ENCODE peak calls at places on chromosome 10, in four cellular contexts. X is activated CD4-positive, alpha-beta T cell treated with anti-CD3 and anti-CD28 coated beads, Interleukin-2, amount 50 U/mL, for 1 hour; G is cardiac fibroblast; L is NCI-H1417. V is an unnamed sample.

GRCh38 chr10:62972103-62972502 is 155.9 kb upstream of the EGR2 start:
- DNase-seq in X (no peak), G (peak), L (no peak), V (no peak)

GRCh38 chr10:110275140-110275729 is 29.5 kb downstream of the SMNDC1 start:
- DNase-seq in X (no peak), G (no peak), L (no peak), V (no peak)

GRCh38 chr10:74799840-74800239 is 26.6 kb upstream of the KAT6B start:
- DNase-seq in X (no peak), G (peak), L (no peak), V (peak)

GRCh38 chr10:71840936-71841335 is 10.1 kb downstream of the PSAP start:
- DNase-seq in X (no peak), G (no peak), L (no peak), V (no peak)

GRCh38 chr10:12729885-12730284 is 271.6 kb downstream of the CCDC3 start:
- DNase-seq in X (no peak), G (no peak), L (no peak), V (peak)

GRCh38 chr10:5550621-5551530 is 26.1 kb downstream of the CALML3 start:
- DNase-seq in X (no peak), G (no peak), L (no peak), V (no peak)

GRCh38 chr10:36766921-36767320 is 358.5 kb upstream of the ANKRD30A start:
- DNase-seq in X (no peak), G (no peak), L (no peak), V (no peak)

GRCh38 chr10:132570771-132571564 is 33.4 kb downstream of the INPP5A start:
- DNase-seq in X (no peak), G (no peak), L (peak), V (no peak)

GRCh38 chr10:61244261-61244775 is 208.9 kb downstream of the TMEM26 start:
- DNase-seq in X (no peak), G (no peak), L (no peak), V (no peak)

GRCh38 chr10:75111367-75111905 is at the start of gene SAMD8:
- DNase-seq in X (peak), G (peak), L (peak), V (peak)

V was measured in dermis blood vessel endothelial cell.